ENCODE peak calls at places on chromosomes 3 and 15, in four cellular contexts. Z is fibroblast of lung, O is OCI-LY7, X is osteoblast. F is an unnamed sample. For H3K4me1, the result is how much of the 10 kb centered on the place peaks cover.

GRCh38 chr3:10178892-10179291 is 14.2 kb downstream of the IRAK2 start:
- DNase-seq in O (no peak), Z (no peak), X (no peak), F (no peak)

GRCh38 chr3:48847053-48847585 is 555 bp downstream of the PRKAR2A start:
- DNase-seq in X (peak), Z (peak), O (peak), F (peak)

GRCh38 chr15:62186578-62186977 is 21.5 kb upstream of the C2CD4B start:
- DNase-seq in Z (no peak), X (no peak), O (no peak), F (no peak)

GRCh38 chr3:12177131-12177530 is 18.4 kb upstream of the TIMP4 start:
- DNase-seq in O (no peak), X (no peak), Z (no peak), F (no peak)

GRCh38 chr15:35673093-35673573 is 127.2 kb upstream of the DPH6 start:
- DNase-seq in O (no peak), Z (no peak), X (no peak), F (no peak)

GRCh38 chr3:184566441-184567414 is 5.1 kb downstream of the EPHB3 start:
- DNase-seq in Z (no peak), O (no peak), X (peak), F (no peak)

GRCh38 chr15:39807791-39808190 is 25.1 kb upstream of the FSIP1 start:
- DNase-seq in Z (no peak), X (peak), O (no peak), F (no peak)

GRCh38 chr3:191641789-191642188 is 180.8 kb downstream of the PYDC2 start:
- DNase-seq in Z (no peak), X (no peak), O (no peak), F (no peak)

GRCh38 chr3:122415104-122415744 is 638 bp downstream of the WDR5B start:
- DNase-seq in X (no peak), Z (peak), O (peak), F (peak)

GRCh38 chr3:49120438-49121135 is at the start of gene USP19:
- DNase-seq in Z (peak), O (peak), X (peak), F (peak)

GRCh38 chr3:71401695-71402231 is 181.8 kb downstream of the FOXP1 start:
- DNase-seq in Z (no peak), X (no peak), O (no peak), F (no peak)

GRCh38 chr3:189419683-189420082 is 211.5 kb upstream of the TP63 start:
- DNase-seq in Z (peak), O (no peak), X (no peak), F (peak)

GRCh38 chr15:83320404-83320803 is 35.9 kb upstream of the BNC1 start:
- DNase-seq in X (peak), Z (peak), O (no peak), F (peak)

GRCh38 chr3:89360155-89360554 is 252.7 kb downstream of the EPHA3 start:
- DNase-seq in X (no peak), O (no peak), Z (no peak), F (peak)

GRCh38 chr3:100335137-100335833 is 728 bp downstream of the NIT2 start:
- DNase-seq in X (peak), Z (peak), O (peak), F (peak)

GRCh38 chr3:170642882-170643601 is 57.2 kb upstream of the SLC7A14 start:
- DNase-seq in Z (no peak), O (no peak), X (no peak), F (no peak)

GRCh38 chr15:35545316-35545824 is 595 bp downstream of the DPH6 start:
- DNase-seq in Z (peak), O (peak), X (peak), F (peak)

GRCh38 chr3:140442621-140443020 is 235.2 kb upstream of the TRIM42 start:
- DNase-seq in Z (no peak), O (no peak), X (no peak), F (no peak)

GRCh38 chr15:75842722-75843617 is at the start of gene UBE2Q2:
- DNase-seq in X (peak), O (peak), Z (peak), F (peak)

GRCh38 chr3:48595526-48596121 is 495 bp upstream of the COL7A1 start:
- DNase-seq in Z (peak), X (peak), O (no peak), F (peak)

GRCh38 chr3:11596387-11596786 is 47.3 kb downstream of the VGLL4 start:
- DNase-seq in Z (no peak), X (no peak), O (no peak), F (no peak)

GRCh38 chr15:74648051-74648622 is 32.5 kb downstream of the CLK3 start:
- DNase-seq in Z (no peak), O (no peak), X (no peak), F (no peak)

GRCh38 chr15:44636976-44637375 is 26.5 kb downstream of the SPG11 start:
- DNase-seq in Z (no peak), X (no peak), O (no peak), F (peak)

GRCh38 chr3:161107311-161107710 is 2.2 kb upstream of the B3GALNT1 start:
- DNase-seq in X (no peak), Z (no peak), O (no peak), F (no peak)

GRCh38 chr3:47421741-47422649 is 41.2 kb downstream of the PTPN23 start:
- DNase-seq in Z (peak), X (peak), O (no peak), F (peak)

GRCh38 chr3:172776049-172776717 is 25.7 kb downstream of the ECT2 start:
- DNase-seq in X (no peak), Z (peak), O (no peak), F (no peak)

GRCh38 chr3:141387446-141388030 is 19.2 kb downstream of the ZBTB38 start:
- DNase-seq in Z (no peak), X (no peak), O (peak), F (no peak)

GRCh38 chr15:82135645-82136044 is 89.8 kb upstream of the MEX3B start:
- DNase-seq in O (no peak), Z (peak), X (no peak), F (peak)

GRCh38 chr3:134824676-134825290 is 29.7 kb downstream of the EPHB1 start:
- DNase-seq in O (no peak), X (no peak), Z (no peak), F (no peak)

GRCh38 chr3:52286777-52287110 is 884 bp upstream of the GLYCTK start:
- DNase-seq in O (no peak), Z (no peak), X (peak), F (peak)

GRCh38 chr3:164730810-164731209 is 347.5 kb downstream of the SI start:
- DNase-seq in X (no peak), Z (no peak), O (no peak), F (no peak)

GRCh38 chr3:8963137-8963853 is at the start of gene RAD18:
- DNase-seq in Z (peak), X (peak), O (peak), F (peak)

GRCh38 chr3:185939721-185940120 is 1.9 kb upstream of the TRA2B start:
- DNase-seq in X (no peak), O (no peak), Z (no peak), F (peak)

DNA sequence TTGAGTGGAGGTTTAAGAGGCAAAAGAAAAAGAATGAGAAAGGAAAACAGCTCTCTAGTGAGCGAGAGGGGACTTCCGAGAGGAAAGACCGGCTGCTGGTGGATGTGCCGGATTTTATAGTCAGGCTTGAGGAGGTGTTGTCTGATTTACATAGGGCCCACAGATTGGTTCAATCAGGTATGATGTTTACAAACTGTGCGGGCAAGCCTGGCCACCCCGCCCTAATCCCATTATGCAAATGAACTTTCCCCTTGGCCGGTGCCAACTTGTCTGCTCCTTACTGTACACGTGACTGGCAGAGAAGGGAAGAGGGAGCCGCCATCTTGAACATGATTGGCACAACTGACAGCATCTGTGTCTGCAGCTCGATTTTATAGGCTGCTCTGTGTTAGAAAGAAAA is 44.7 kb downstream of the FAM43A start:
- DNase-seq in Z (no peak), O (peak), X (no peak), F (peak)
- H3K4me2 ChIP-seq in Z (no peak), O (peak), X (no peak), F (no peak)

DNA sequence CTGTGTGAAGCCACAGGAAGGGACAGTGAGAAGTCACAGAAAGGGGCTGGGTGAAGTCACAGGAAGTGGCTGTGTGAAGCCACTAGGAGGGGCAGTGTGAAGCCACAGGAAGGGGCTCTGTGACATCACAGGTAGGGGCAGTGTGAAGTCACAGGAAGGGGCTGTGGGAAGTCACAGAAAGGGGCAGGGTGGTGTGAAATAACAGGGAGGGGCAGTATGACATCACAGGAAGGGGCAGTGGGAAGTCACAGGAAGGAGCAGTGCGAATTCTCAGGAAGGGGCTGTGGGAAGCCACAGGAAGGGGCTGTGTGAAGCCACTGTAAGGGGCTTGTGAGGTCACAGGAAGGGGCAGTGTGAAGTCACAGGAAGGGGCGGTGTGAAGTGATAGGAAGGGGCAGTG is 35.9 kb downstream of the GASK1A start:
- DNase-seq in X (no peak), Z (no peak), O (no peak), F (no peak)
- H3K4me1 ChIP-seq in X (under half), Z (under half), O (under half), F (under half)

GRCh38 chr3:64563776-64564175 is 124.0 kb downstream of the ADAMTS9 start:
- DNase-seq in Z (no peak), O (no peak), X (no peak), F (no peak)
- H3K4me2 ChIP-seq in Z (no peak), O (no peak), X (no peak), F (no peak)

GRCh38 chr3:50609743-50610085 is 1.9 kb downstream of the CISH start:
- DNase-seq in O (no peak), X (no peak), Z (no peak), F (no peak)

GRCh38 chr3:50607271-50608091 is 4.1 kb downstream of the CISH start:
- DNase-seq in Z (no peak), O (no peak), X (peak), F (no peak)

GRCh38 chr3:50609071-50609742 is 2.4 kb downstream of the CISH start:
- DNase-seq in O (no peak), X (peak), Z (no peak), F (no peak)

GRCh38 chr3:50606596-50606995 is 5.0 kb downstream of the CISH start:
- DNase-seq in X (peak), O (no peak), Z (no peak), F (no peak)

DNA sequence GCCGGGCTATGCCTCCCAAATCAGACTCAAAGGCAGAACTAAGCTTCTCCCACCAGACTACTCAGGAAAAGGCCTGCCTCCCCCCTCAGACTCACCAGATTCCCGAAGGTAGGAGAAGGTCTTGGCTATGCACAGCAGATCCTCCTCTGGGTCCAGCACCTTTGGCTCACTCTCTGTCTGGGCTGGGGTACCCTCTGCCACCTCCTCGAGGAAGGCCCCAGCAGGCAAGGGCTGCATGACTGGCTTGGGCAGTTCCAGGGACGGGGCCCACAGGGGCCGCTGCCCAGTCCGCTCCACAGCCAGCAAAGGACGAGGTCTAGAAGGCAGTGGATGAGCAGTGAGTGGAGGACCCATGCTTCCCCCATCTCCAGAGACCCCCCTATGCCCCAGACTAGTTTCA is 3.3 kb downstream of the CISH start:
- DNase-seq in O (no peak), X (peak), Z (no peak), F (no peak)
- H3K4me1 ChIP-seq in O (under half), X (under half), Z (under half), F (under half)

DNA sequence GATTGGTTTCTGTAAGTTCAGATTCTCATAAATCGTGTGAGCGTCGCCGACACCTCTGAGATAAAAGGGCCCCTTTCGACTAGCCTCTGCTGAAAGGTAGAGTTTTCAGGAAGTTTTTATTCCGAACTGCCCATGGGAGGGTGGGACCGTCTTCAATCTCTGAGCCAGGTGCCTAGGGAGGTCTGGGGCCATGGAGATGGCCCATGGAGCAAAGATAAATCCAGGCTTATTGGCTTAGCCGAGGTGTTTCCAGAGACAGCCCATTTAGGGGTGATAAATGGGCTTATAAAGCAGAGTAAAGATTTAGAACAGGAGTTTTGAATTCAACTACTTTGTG is 442 bp downstream of the QTRT2 start:
- DNase-seq in Z (no peak), O (no peak), X (no peak), F (no peak)
- H3K4me2 ChIP-seq in Z (peak), O (peak), X (peak), F (peak)

GRCh38 chr15:90028376-90028775 is 27.3 kb downstream of the ZNF710 start:
- DNase-seq in X (no peak), Z (no peak), O (no peak), F (no peak)

GRCh38 chr15:90031231-90031791 is 30.2 kb downstream of the ZNF710 start:
- DNase-seq in O (peak), Z (peak), X (peak), F (peak)

GRCh38 chr15:90033006-90033405 is 31.9 kb downstream of the ZNF710 start:
- DNase-seq in X (no peak), O (no peak), Z (no peak), F (no peak)

GRCh38 chr15:90029024-90029423 is 27.9 kb downstream of the ZNF710 start:
- DNase-seq in O (no peak), Z (no peak), X (no peak), F (no peak)

DNA sequence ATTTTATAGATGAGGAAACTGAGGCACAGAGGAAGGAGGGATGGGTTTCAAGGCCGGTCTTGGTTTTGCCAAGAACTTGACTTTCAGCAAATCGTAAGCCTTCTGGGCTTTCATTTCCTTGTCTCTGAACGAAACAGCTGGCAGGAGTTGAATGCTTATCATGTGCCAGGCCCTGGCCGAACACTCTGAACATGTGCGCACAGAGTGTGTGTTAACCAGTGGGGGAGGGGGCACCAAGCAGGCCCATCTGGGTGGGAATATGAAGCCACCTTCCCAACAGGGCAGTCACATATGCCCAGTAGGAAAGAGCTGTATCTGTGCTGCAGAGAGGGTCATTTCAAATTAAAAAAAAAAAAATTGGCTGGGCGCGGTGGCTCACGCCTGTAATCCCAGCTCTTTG is 29.3 kb downstream of the ZNF710 start:
- DNase-seq in O (no peak), Z (no peak), X (no peak), F (no peak)
- H3K4me1 ChIP-seq in O (under half), Z (under half), X (under half), F (under half)